ENCODE peak calls at places on chromosomes 2 and 18, in four cellular contexts. One of them, this sample, is unnamed.

GRCh38 chr2:133158024-133158423 is 410.2 kb downstream of the NCKAP5 start:
- DNase-seq in ELR: no peak
- DNase-seq in NCI-H748 treated with DMSO at 0.1 percent for 48 hours: no peak
- DNase-seq in mesenteric fat pad: no peak
- DNase-seq in this sample: no peak

GRCh38 chr2:18659891-18660290 is 70.5 kb upstream of the NT5C1B start:
- DNase-seq in ELR: no peak
- DNase-seq in NCI-H748 treated with DMSO at 0.1 percent for 48 hours: no peak
- DNase-seq in mesenteric fat pad: no peak
- DNase-seq in this sample: no peak

GRCh38 chr2:229660951-229661350 is 53.4 kb downstream of the DNER start:
- DNase-seq in ELR: peak
- DNase-seq in NCI-H748 treated with DMSO at 0.1 percent for 48 hours: no peak
- DNase-seq in mesenteric fat pad: no peak
- DNase-seq in this sample: peak

GRCh38 chr2:229802785-229803184 is 88.4 kb upstream of the DNER start:
- DNase-seq in ELR: no peak
- DNase-seq in NCI-H748 treated with DMSO at 0.1 percent for 48 hours: no peak
- DNase-seq in mesenteric fat pad: no peak
- DNase-seq in this sample: no peak

GRCh38 chr2:67215214-67215613 is 181.9 kb upstream of the ETAA1 start:
- DNase-seq in ELR: peak
- DNase-seq in NCI-H748 treated with DMSO at 0.1 percent for 48 hours: no peak
- DNase-seq in mesenteric fat pad: no peak
- DNase-seq in this sample: peak

GRCh38 chr18:23524213-23524707 is 20.9 kb downstream of the RMC1 start:
- DNase-seq in ELR: no peak
- DNase-seq in NCI-H748 treated with DMSO at 0.1 percent for 48 hours: no peak
- DNase-seq in mesenteric fat pad: no peak
- DNase-seq in this sample: no peak

GRCh38 chr18:58856881-58857280 is 7.8 kb upstream of the ZNF532 start:
- DNase-seq in ELR: peak
- DNase-seq in NCI-H748 treated with DMSO at 0.1 percent for 48 hours: no peak
- DNase-seq in mesenteric fat pad: no peak
- DNase-seq in this sample: peak

GRCh38 chr2:217821536-217822147 is 181.2 kb downstream of the TNS1 start:
- DNase-seq in ELR: no peak
- DNase-seq in NCI-H748 treated with DMSO at 0.1 percent for 48 hours: no peak
- DNase-seq in mesenteric fat pad: no peak
- DNase-seq in this sample: no peak

GRCh38 chr2:38217401-38218188 is 141.6 kb upstream of the CYP1B1 start:
- DNase-seq in ELR: no peak
- DNase-seq in NCI-H748 treated with DMSO at 0.1 percent for 48 hours: no peak
- DNase-seq in mesenteric fat pad: no peak
- DNase-seq in this sample: no peak

GRCh38 chr2:138010890-138011289 is 46.6 kb downstream of the HNMT start:
- DNase-seq in ELR: no peak
- DNase-seq in NCI-H748 treated with DMSO at 0.1 percent for 48 hours: no peak
- DNase-seq in mesenteric fat pad: no peak
- DNase-seq in this sample: no peak

GRCh38 chr2:85221291-85221690 is 88.1 kb downstream of the TCF7L1 start:
- DNase-seq in ELR: no peak
- DNase-seq in NCI-H748 treated with DMSO at 0.1 percent for 48 hours: no peak
- DNase-seq in mesenteric fat pad: no peak
- DNase-seq in this sample: peak

GRCh38 chr2:46032161-46032813 is 264.9 kb upstream of the EPAS1 start:
- DNase-seq in ELR: no peak
- DNase-seq in NCI-H748 treated with DMSO at 0.1 percent for 48 hours: no peak
- DNase-seq in mesenteric fat pad: no peak
- DNase-seq in this sample: no peak

GRCh38 chr2:15939556-15939853 is 845 bp upstream of the MYCN start:
- DNase-seq in ELR: no peak
- DNase-seq in NCI-H748 treated with DMSO at 0.1 percent for 48 hours: no peak
- DNase-seq in mesenteric fat pad: no peak
- DNase-seq in this sample: peak

GRCh38 chr2:238019962-238020361 is 40.8 kb upstream of the SCLY start:
- DNase-seq in ELR: no peak
- DNase-seq in NCI-H748 treated with DMSO at 0.1 percent for 48 hours: no peak
- DNase-seq in mesenteric fat pad: no peak
- DNase-seq in this sample: no peak

GRCh38 chr2:46872876-46873631 is 42.6 kb downstream of the MCFD2 start:
- DNase-seq in ELR: no peak
- DNase-seq in NCI-H748 treated with DMSO at 0.1 percent for 48 hours: no peak
- DNase-seq in mesenteric fat pad: no peak
- DNase-seq in this sample: no peak

GRCh38 chr2:42840760-42841159 is 48.4 kb upstream of the HAAO start:
- DNase-seq in ELR: no peak
- DNase-seq in NCI-H748 treated with DMSO at 0.1 percent for 48 hours: no peak
- DNase-seq in mesenteric fat pad: peak
- DNase-seq in this sample: no peak

This sample was measured in fibroblast of lung.